ENCODE peak calls at places on chromosome 10, in ten cellular contexts. M is pancreas; H is left ventricle myocardium inferior; F is IMR-90; U is AG04450; W is uterus; S is heart right ventricle; X is activated CD8-positive, alpha-beta T cell treated with anti-CD3 and anti-CD28 coated beads for 36 hours; G is omental fat pad; N is esophagus squamous epithelium. L is an unnamed sample.

GRCh38 chr10:118823256-118823907 is 68.6 kb upstream of the CACUL1 start:
- DNase-seq in M (no peak), H (no peak), F (no peak), U (no peak), W (no peak), S (no peak), X (no peak), G (no peak), N (no peak), L (no peak)

GRCh38 chr10:24866615-24867583 is 85.5 kb downstream of the PRTFDC1 start:
- DNase-seq in M (peak), H (peak), F (peak), U (no peak), W (peak), S (peak), X (no peak), G (no peak), N (no peak), L (no peak)

GRCh38 chr10:42952931-42953683 is 123.8 kb upstream of the RET start:
- DNase-seq in M (no peak), H (no peak), F (no peak), U (no peak), W (peak), S (no peak), X (no peak), G (peak), N (no peak), L (no peak)

GRCh38 chr10:31146496-31147219 is 115.0 kb upstream of the ZNF438 start:
- DNase-seq in M (peak), H (peak), F (peak), U (peak), W (peak), S (peak), X (peak), G (no peak), N (no peak), L (no peak)

GRCh38 chr10:35172574-35172973 is 45.9 kb downstream of the CREM start:
- DNase-seq in M (no peak), H (peak), F (peak), U (no peak), W (peak), S (no peak), X (no peak), G (no peak), N (no peak), L (no peak)

GRCh38 chr10:84230359-84230758 is 5.0 kb upstream of the LRIT2 start:
- DNase-seq in M (no peak), H (no peak), F (no peak), U (no peak), W (no peak), S (no peak), X (no peak), G (no peak), N (no peak), L (no peak)

GRCh38 chr10:124416733-124417132 is 2.0 kb downstream of the OAT start:
- DNase-seq in M (no peak), H (no peak), F (peak), U (no peak), W (no peak), S (no peak), X (no peak), G (no peak), N (no peak), L (no peak)

GRCh38 chr10:46549171-46550075 is 7.0 kb downstream of the GPRIN2 start:
- DNase-seq in M (peak), H (peak), F (no peak), U (no peak), W (no peak), S (no peak), X (no peak), G (peak), N (no peak), L (peak)

GRCh38 chr10:124961248-124961570 is 19.3 kb downstream of the ZRANB1 start:
- DNase-seq in M (no peak), H (no peak), F (peak), U (no peak), W (no peak), S (no peak), X (no peak), G (no peak), N (no peak), L (no peak)

GRCh38 chr10:17353568-17353967 is 100.8 kb downstream of the ST8SIA6 start:
- DNase-seq in M (no peak), H (no peak), F (peak), U (no peak), W (no peak), S (no peak), X (no peak), G (no peak), N (no peak), L (no peak)

GRCh38 chr10:5079306-5079830 is 14.8 kb upstream of the AKR1C3 start:
- DNase-seq in M (no peak), H (no peak), F (no peak), U (no peak), W (no peak), S (no peak), X (no peak), G (no peak), N (no peak), L (no peak)

GRCh38 chr10:77837248-77837924 is 89.2 kb downstream of the DLG5 start:
- DNase-seq in M (no peak), H (no peak), F (peak), U (peak), W (no peak), S (no peak), X (peak), G (no peak), N (no peak), L (peak)

GRCh38 chr10:28977518-28977917 is 300.2 kb downstream of the BAMBI start:
- DNase-seq in M (no peak), H (no peak), F (no peak), U (no peak), W (no peak), S (no peak), X (no peak), G (no peak), N (no peak), L (no peak)

GRCh38 chr10:110006358-110007170 is 1.2 kb upstream of the ADD3 start:
- DNase-seq in M (peak), H (peak), F (peak), U (no peak), W (peak), S (peak), X (peak), G (no peak), N (no peak), L (peak)

DNA sequence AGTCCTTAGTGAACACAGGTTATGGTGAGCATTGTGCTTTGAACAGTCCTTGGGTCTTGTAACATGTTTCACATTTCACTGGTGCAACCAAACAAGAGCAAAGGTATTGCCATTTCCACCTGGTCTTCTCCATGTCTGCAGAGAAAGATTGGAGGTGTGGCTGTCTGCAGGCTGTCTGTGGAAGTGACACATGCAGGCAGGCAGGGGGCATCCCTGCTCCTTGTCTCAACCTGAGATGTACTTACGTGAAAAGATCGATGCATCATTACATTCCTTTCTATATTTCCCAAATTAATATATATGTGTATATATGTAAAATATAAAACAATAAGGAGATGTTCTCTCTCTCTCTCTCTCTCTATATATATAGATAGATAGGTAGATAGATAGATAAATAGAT is 54.3 kb downstream of the LRRC18 start:
- DNase-seq in M (no peak), H (no peak), F (no peak), U (no peak), W (no peak), S (no peak), X (peak), G (no peak), N (no peak), L (peak)
- TF ChIP-seq CTCF in M (no peak), H (peak), F (peak), U (no peak), W (no peak), S (peak), X (no peak), G (no peak), N (no peak), L (peak)

DNA sequence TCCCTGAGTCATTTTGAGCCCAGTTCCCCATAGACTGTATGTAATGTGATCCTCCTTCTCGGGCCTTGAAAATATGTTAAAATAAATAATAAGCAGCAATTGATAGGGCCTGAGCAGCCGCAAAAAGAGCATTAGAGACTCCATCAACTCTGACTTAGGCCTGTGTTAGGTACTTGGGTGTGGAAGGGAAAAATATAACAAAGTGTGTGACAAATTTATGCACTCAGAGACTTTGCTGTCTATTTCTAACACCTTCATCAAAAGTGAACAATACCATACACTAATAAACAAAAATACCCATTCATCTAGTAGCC is 31.4 kb upstream of the HABP2 start:
- DNase-seq in M (no peak), H (no peak), F (no peak), U (no peak), W (no peak), S (no peak), X (no peak), G (no peak), N (no peak), L (no peak)
- TF ChIP-seq CTCF in M (no peak), H (peak), F (no peak), U (no peak), W (no peak), S (peak), X (no peak), G (no peak), N (no peak), L (peak)

DNA sequence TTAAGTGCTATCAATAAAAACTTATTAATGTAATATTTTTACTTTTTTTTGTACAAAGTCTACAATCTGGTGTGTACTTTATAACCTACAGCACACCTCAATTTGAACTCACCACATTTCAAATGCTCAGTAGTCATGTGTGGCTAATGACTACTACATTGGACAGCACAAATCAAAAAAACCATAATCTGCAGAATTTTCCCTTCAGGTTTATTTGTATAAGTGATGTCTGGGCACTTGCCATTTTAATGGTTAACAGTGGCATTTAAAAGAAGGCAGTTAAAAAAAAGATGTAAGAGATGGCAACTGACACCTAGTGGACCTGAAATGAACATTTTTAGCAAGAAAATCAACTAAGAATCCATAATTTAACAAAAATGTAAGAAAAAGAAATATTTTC is 124.6 kb upstream of the NRBF2 start:
- DNase-seq in M (no peak), H (no peak), F (no peak), U (no peak), W (no peak), S (no peak), X (no peak), G (no peak), N (no peak), L (no peak)
- TF ChIP-seq CTCF in M (no peak), H (no peak), F (no peak), U (no peak), W (no peak), S (no peak), X (no peak), G (no peak), N (no peak), L (no peak)

GRCh38 chr10:74151057-74151878 is at the start of gene ADK:
- DNase-seq in M (peak), H (peak), F (peak), U (peak), W (peak), S (peak), X (peak), G (peak), N (peak), L (peak)
- TF ChIP-seq CTCF in M (no peak), H (peak), F (peak), U (peak), W (peak), S (no peak), X (peak), G (no peak), N (peak), L (peak)

GRCh38 chr10:33291053-33291592 is 43.3 kb downstream of the NRP1 start:
- DNase-seq in M (no peak), H (no peak), F (peak), U (peak), W (no peak), S (no peak), X (no peak), G (no peak), N (no peak), L (no peak)
- TF ChIP-seq CTCF in M (no peak), H (no peak), F (no peak), U (no peak), W (no peak), S (no peak), X (no peak), G (no peak), N (no peak), L (no peak)

GRCh38 chr10:113221756-113222168 is 271.7 kb downstream of the TCF7L2 start:
- DNase-seq in M (no peak), H (no peak), F (no peak), U (no peak), W (no peak), S (no peak), X (no peak), G (no peak), N (no peak), L (no peak)
- TF ChIP-seq CTCF in M (no peak), H (no peak), F (no peak), U (no peak), W (no peak), S (no peak), X (no peak), G (no peak), N (no peak), L (no peak)

DNA sequence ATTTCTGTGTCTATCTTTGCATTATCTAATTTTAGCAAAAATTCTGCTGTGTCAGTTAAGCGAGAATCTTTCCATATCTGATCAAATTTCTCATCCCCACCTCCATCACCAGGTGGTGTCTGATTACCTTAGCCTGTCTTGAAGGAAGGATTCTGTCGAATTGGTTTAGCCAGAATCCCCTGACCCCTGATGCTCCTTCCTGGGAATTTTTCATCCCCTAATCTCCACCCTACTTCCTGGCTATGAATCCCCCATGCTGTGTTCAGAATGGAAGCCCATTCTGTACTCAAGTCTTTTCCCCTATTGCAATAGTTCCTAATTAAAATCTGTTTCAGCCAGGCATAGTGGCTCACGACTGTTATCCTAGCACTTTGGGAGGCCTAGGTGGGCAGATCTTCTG is 216.1 kb downstream of the SKIDA1 start:
- DNase-seq in M (no peak), H (no peak), F (no peak), U (no peak), W (no peak), S (no peak), X (no peak), G (no peak), N (no peak), L (no peak)
- TF ChIP-seq CTCF in M (no peak), H (no peak), F (no peak), U (no peak), W (no peak), S (no peak), X (no peak), G (no peak), N (no peak), L (no peak)

GRCh38 chr10:101887762-101888161 is 44.2 kb upstream of the KCNIP2 start:
- DNase-seq in M (no peak), H (no peak), F (no peak), U (no peak), W (no peak), S (no peak), X (no peak), G (no peak), N (no peak), L (no peak)

GRCh38 chr10:101892782-101893391 is 49.3 kb upstream of the KCNIP2 start:
- DNase-seq in M (no peak), H (no peak), F (peak), U (no peak), W (no peak), S (no peak), X (no peak), G (no peak), N (no peak), L (no peak)

GRCh38 chr10:101886521-101887312 is 43.1 kb upstream of the KCNIP2 start:
- DNase-seq in M (no peak), H (no peak), F (no peak), U (no peak), W (no peak), S (no peak), X (no peak), G (no peak), N (no peak), L (no peak)

GRCh38 chr10:101888251-101888949 is 44.8 kb upstream of the KCNIP2 start:
- DNase-seq in M (no peak), H (no peak), F (no peak), U (no peak), W (no peak), S (no peak), X (no peak), G (no peak), N (no peak), L (no peak)

DNA sequence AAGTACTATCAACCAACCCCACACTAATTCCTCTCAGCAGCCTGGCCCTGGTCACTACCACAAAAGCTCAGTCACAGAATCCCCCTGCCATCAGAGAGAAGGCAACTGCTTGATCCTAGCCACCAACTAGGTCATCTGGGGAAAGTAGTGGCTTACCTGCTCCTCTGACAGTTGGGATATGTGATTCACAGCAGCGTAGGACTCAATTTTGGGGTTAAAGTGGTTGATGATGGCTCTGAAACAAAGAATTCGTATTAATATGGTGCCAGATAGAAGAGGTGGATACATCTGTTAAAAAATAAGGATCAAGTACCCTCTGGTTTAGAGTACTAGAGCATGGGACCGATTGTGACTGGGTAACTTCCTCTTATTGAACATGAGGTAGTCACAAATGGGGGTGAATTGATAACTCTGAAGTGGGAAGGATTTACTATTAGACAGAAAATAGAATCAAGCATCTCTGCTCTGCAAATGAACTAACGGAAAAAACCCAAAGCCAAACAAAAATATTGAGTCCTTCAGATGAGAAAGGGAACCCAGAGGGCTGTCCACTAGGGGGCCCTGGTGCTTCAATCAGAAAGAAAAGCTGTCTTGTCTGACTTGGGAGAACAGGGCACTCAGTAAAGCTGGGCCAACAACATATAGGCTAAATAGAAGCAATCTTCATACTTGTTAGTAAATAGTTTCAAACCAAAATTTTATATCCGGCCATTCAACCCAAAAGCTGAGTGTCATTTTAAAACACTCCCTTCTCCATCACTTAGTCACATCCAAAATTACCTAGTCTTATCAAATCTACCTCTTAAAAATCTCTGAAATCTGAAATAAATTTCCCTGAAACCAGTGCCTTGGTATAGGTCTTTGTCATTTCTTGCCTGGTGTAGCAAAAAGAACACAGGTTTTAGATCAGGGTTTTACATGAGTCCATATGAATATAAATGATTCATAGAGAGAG is 45.9 kb upstream of the KCNIP2 start:
- DNase-seq in M (peak), H (peak), F (peak), U (peak), W (peak), S (peak), X (peak), G (peak), N (peak), L (peak)
- TF ChIP-seq CTCF in M (peak), H (peak), F (peak), U (peak), W (peak), S (peak), X (peak), G (no peak), N (peak), L (peak)